ENCODE peak calls at places on chromosomes 4 and X, in eight cellular contexts. One of them, this sample, is unnamed.

GRCh38 chr4:8324640-8325239 is 55.2 kb downstream of the HTRA3 start:
- DNase-seq in SK-N-SH: no peak
- DNase-seq in HepG2: no peak
- DNase-seq in sigmoid colon: peak
- DNase-seq in suprapubic skin: no peak
- DNase-seq in K562: no peak
- DNase-seq in upper lobe of left lung: no peak
- DNase-seq in transverse colon: no peak
- DNase-seq in this sample: peak

GRCh38 chrX:9857575-9857974 is 71.3 kb downstream of the SHROOM2 start:
- DNase-seq in upper lobe of left lung: no peak
- DNase-seq in K562: no peak
- DNase-seq in transverse colon: no peak
- DNase-seq in sigmoid colon: peak
- DNase-seq in HepG2: no peak
- DNase-seq in suprapubic skin: no peak
- DNase-seq in SK-N-SH: no peak
- DNase-seq in this sample: no peak

GRCh38 chr4:81732980-81733379 is 261.3 kb upstream of the RASGEF1B start:
- DNase-seq in HepG2: no peak
- DNase-seq in sigmoid colon: no peak
- DNase-seq in upper lobe of left lung: no peak
- DNase-seq in suprapubic skin: no peak
- DNase-seq in transverse colon: no peak
- DNase-seq in SK-N-SH: no peak
- DNase-seq in K562: no peak
- DNase-seq in this sample: no peak

GRCh38 chr4:26490111-26490979 is at the start of gene CCKAR:
- DNase-seq in upper lobe of left lung: no peak
- DNase-seq in suprapubic skin: no peak
- DNase-seq in transverse colon: no peak
- DNase-seq in sigmoid colon: no peak
- DNase-seq in HepG2: no peak
- DNase-seq in SK-N-SH: peak
- DNase-seq in K562: no peak
- DNase-seq in this sample: peak

GRCh38 chrX:13327666-13328065 is 7.8 kb upstream of the ATXN3L start:
- DNase-seq in K562: no peak
- DNase-seq in HepG2: no peak
- DNase-seq in transverse colon: no peak
- DNase-seq in suprapubic skin: no peak
- DNase-seq in SK-N-SH: no peak
- DNase-seq in upper lobe of left lung: no peak
- DNase-seq in sigmoid colon: no peak
- DNase-seq in this sample: no peak

GRCh38 chrX:154348646-154349358 is 25.6 kb downstream of the FLNA start:
- DNase-seq in K562: no peak
- DNase-seq in transverse colon: no peak
- DNase-seq in HepG2: no peak
- DNase-seq in upper lobe of left lung: peak
- DNase-seq in suprapubic skin: peak
- DNase-seq in sigmoid colon: peak
- DNase-seq in SK-N-SH: no peak
- DNase-seq in this sample: no peak

GRCh38 chr4:138911903-138912713 is 103.5 kb upstream of the NOCT start:
- DNase-seq in SK-N-SH: peak
- DNase-seq in HepG2: no peak
- DNase-seq in transverse colon: peak
- DNase-seq in suprapubic skin: peak
- DNase-seq in upper lobe of left lung: peak
- DNase-seq in sigmoid colon: no peak
- DNase-seq in K562: no peak
- DNase-seq in this sample: no peak

GRCh38 chr4:151418385-151418784 is 9.4 kb downstream of the FHIP1A start:
- DNase-seq in upper lobe of left lung: no peak
- DNase-seq in suprapubic skin: no peak
- DNase-seq in sigmoid colon: no peak
- DNase-seq in K562: no peak
- DNase-seq in transverse colon: no peak
- DNase-seq in HepG2: peak
- DNase-seq in SK-N-SH: no peak
- DNase-seq in this sample: no peak

GRCh38 chrX:24149346-24150050 is at the start of gene ZFX:
- DNase-seq in suprapubic skin: peak
- DNase-seq in HepG2: peak
- DNase-seq in upper lobe of left lung: peak
- DNase-seq in sigmoid colon: peak
- DNase-seq in SK-N-SH: peak
- DNase-seq in transverse colon: peak
- DNase-seq in K562: peak
- DNase-seq in this sample: peak

GRCh38 chr4:7310441-7310840 is 118.1 kb downstream of the SORCS2 start:
- DNase-seq in K562: no peak
- DNase-seq in sigmoid colon: no peak
- DNase-seq in transverse colon: no peak
- DNase-seq in upper lobe of left lung: no peak
- DNase-seq in HepG2: no peak
- DNase-seq in SK-N-SH: no peak
- DNase-seq in suprapubic skin: no peak
- DNase-seq in this sample: no peak

GRCh38 chrX:120456973-120457372 is 12.1 kb downstream of the LAMP2 start:
- DNase-seq in transverse colon: no peak
- DNase-seq in HepG2: no peak
- DNase-seq in upper lobe of left lung: no peak
- DNase-seq in SK-N-SH: no peak
- DNase-seq in K562: no peak
- DNase-seq in suprapubic skin: no peak
- DNase-seq in sigmoid colon: no peak
- DNase-seq in this sample: no peak

GRCh38 chr4:83110970-83111369 is 3.6 kb downstream of the PLAC8 start:
- DNase-seq in transverse colon: no peak
- DNase-seq in HepG2: no peak
- DNase-seq in upper lobe of left lung: no peak
- DNase-seq in suprapubic skin: no peak
- DNase-seq in K562: no peak
- DNase-seq in sigmoid colon: no peak
- DNase-seq in SK-N-SH: no peak
- DNase-seq in this sample: no peak

GRCh38 chrX:110146521-110146920 is 143.6 kb downstream of the TMEM164 start:
- DNase-seq in transverse colon: peak
- DNase-seq in upper lobe of left lung: no peak
- DNase-seq in HepG2: peak
- DNase-seq in suprapubic skin: no peak
- DNase-seq in sigmoid colon: no peak
- DNase-seq in SK-N-SH: peak
- DNase-seq in K562: peak
- DNase-seq in this sample: no peak

GRCh38 chrX:136780738-136781137 is at the start of gene ARHGEF6:
- DNase-seq in suprapubic skin: no peak
- DNase-seq in SK-N-SH: no peak
- DNase-seq in sigmoid colon: no peak
- DNase-seq in upper lobe of left lung: no peak
- DNase-seq in K562: no peak
- DNase-seq in HepG2: no peak
- DNase-seq in transverse colon: peak
- DNase-seq in this sample: no peak

GRCh38 chr4:88738714-88739366 is 41.2 kb upstream of the NAP1L5 start:
- DNase-seq in K562: no peak
- DNase-seq in suprapubic skin: no peak
- DNase-seq in SK-N-SH: no peak
- DNase-seq in sigmoid colon: no peak
- DNase-seq in HepG2: no peak
- DNase-seq in transverse colon: no peak
- DNase-seq in upper lobe of left lung: no peak
- DNase-seq in this sample: no peak

GRCh38 chr4:145279122-145279960 is 99.0 kb upstream of the OTUD4 start:
- DNase-seq in sigmoid colon: no peak
- DNase-seq in upper lobe of left lung: no peak
- DNase-seq in suprapubic skin: no peak
- DNase-seq in transverse colon: no peak
- DNase-seq in HepG2: no peak
- DNase-seq in K562: no peak
- DNase-seq in SK-N-SH: peak
- DNase-seq in this sample: no peak

GRCh38 chrX:1395646-1396216 is 3.8 kb upstream of the SLC25A6 start:
- DNase-seq in HepG2: no peak
- DNase-seq in upper lobe of left lung: no peak
- DNase-seq in sigmoid colon: no peak
- DNase-seq in suprapubic skin: no peak
- DNase-seq in transverse colon: no peak
- DNase-seq in SK-N-SH: no peak
- DNase-seq in K562: no peak
- DNase-seq in this sample: no peak

GRCh38 chrX:1393871-1394615 is 2.1 kb upstream of the SLC25A6 start:
- DNase-seq in upper lobe of left lung: no peak
- DNase-seq in sigmoid colon: peak
- DNase-seq in K562: no peak
- DNase-seq in suprapubic skin: peak
- DNase-seq in HepG2: no peak
- DNase-seq in transverse colon: no peak
- DNase-seq in SK-N-SH: no peak
- DNase-seq in this sample: peak

GRCh38 chrX:1397001-1397400 is 5.1 kb upstream of the SLC25A6 start:
- DNase-seq in K562: no peak
- DNase-seq in sigmoid colon: peak
- DNase-seq in suprapubic skin: peak
- DNase-seq in upper lobe of left lung: no peak
- DNase-seq in SK-N-SH: no peak
- DNase-seq in HepG2: no peak
- DNase-seq in transverse colon: no peak
- DNase-seq in this sample: no peak

GRCh38 chrX:1392376-1393130 is 640 bp upstream of the SLC25A6 start:
- DNase-seq in sigmoid colon: peak
- DNase-seq in HepG2: no peak
- DNase-seq in transverse colon: peak
- DNase-seq in suprapubic skin: no peak
- DNase-seq in K562: peak
- DNase-seq in upper lobe of left lung: peak
- DNase-seq in SK-N-SH: peak
- DNase-seq in this sample: peak

DNA sequence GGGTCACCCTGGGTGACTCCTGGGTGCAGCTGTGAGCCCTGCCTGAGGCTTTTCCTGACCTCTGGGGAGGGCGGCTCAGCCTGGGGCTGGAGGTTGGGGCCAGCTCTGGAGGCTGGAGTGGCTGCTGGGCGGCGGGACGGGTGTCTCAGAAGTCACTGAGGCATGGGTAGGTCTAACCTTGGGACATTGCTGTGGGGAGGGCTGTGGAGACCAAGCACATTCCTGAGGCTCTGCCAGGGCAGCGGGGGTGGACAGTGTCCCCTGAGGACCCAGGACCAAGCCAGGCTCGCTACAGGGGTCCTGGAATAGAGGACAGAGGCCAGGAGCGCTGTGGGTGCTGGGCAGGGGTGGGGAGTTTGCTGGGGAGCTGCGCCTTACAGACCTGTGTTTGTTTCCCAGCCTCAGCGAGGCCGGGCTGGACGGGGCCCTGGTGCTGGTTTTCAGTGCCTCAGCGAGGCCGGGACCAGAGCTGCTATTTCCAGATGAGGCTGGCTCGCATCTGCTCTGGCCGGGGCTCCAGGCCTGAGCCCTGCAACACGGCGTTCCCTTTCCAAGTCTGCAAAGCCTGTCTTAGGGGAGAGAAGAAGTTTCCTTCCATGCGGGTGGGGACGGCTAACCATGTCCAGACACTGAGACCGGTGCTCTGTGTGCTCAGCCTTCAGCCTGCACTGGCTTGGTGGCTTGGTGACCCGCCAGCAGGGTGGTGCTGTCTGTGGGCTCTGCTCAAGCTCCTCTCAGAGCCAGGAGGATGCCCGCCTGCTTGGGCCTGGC is 3.0 kb upstream of the SLC25A6 start:
- DNase-seq in sigmoid colon: peak
- DNase-seq in K562: no peak
- DNase-seq in upper lobe of left lung: no peak
- DNase-seq in transverse colon: no peak
- DNase-seq in SK-N-SH: no peak
- DNase-seq in suprapubic skin: peak
- DNase-seq in HepG2: no peak
- DNase-seq in this sample: no peak
- TF ChIP-seq EP300 in sigmoid colon: no peak
- TF ChIP-seq EP300 in K562: no peak
- TF ChIP-seq EP300 in upper lobe of left lung: no peak
- TF ChIP-seq EP300 in transverse colon: no peak
- TF ChIP-seq EP300 in SK-N-SH: no peak
- TF ChIP-seq EP300 in suprapubic skin: no peak
- TF ChIP-seq EP300 in HepG2: no peak
- TF ChIP-seq EP300 in this sample: no peak

GRCh38 chrX:97751735-97752134 is 868.0 kb downstream of the RPA4 start:
- DNase-seq in sigmoid colon: no peak
- DNase-seq in transverse colon: no peak
- DNase-seq in K562: no peak
- DNase-seq in SK-N-SH: no peak
- DNase-seq in suprapubic skin: no peak
- DNase-seq in HepG2: no peak
- DNase-seq in upper lobe of left lung: no peak
- DNase-seq in this sample: no peak
- TF ChIP-seq CTCF in sigmoid colon: no peak
- TF ChIP-seq CTCF in transverse colon: no peak
- TF ChIP-seq CTCF in K562: no peak
- TF ChIP-seq CTCF in SK-N-SH: no peak
- TF ChIP-seq CTCF in suprapubic skin: no peak
- TF ChIP-seq CTCF in HepG2: no peak
- TF ChIP-seq CTCF in upper lobe of left lung: no peak
- TF ChIP-seq CTCF in this sample: no peak

DNA sequence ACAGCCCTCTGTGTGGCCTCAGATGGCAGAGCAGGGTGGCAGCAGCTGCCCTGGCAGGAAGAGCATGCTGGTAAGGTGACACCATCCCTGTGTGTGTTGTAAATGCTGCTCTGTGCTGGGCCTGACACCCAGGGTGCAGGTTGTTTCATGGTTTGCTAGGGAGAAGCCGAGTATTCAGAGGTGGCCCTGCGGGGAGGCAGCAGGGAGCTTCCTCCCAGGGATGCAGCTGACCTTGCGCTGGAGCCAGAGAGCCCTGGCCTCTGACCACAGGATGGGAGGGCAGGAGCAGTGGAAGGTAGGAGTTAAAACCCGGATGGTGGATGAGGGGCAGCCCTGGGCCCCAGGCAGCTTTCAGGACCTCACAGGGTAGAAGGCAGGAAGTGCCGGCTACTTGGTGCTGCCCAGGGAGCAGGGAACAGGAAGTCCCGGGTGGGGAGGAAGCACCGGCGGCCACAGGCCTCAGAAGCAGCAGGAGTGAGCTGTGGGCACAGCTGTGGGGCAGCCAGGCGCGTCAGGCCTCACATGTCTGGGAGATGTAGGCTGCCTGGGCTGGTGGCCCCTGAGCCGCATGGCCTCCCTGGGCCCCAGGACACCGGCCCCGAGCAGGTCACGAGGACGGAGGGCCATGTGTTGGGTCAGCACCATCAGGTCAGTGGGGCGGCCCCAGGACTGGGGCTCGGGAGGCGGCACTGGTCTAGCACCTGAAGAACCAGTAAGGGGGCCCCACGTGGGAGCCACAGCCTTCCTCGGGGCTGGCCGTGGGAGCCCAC is 19.1 kb downstream of the SH3BP2 start:
- DNase-seq in sigmoid colon: peak
- DNase-seq in HepG2: peak
- DNase-seq in K562: no peak
- DNase-seq in transverse colon: peak
- DNase-seq in upper lobe of left lung: peak
- DNase-seq in suprapubic skin: peak
- DNase-seq in SK-N-SH: peak
- DNase-seq in this sample: peak
- TF ChIP-seq POLR2AphosphoS5 in sigmoid colon: peak
- TF ChIP-seq POLR2AphosphoS5 in HepG2: no peak
- TF ChIP-seq POLR2AphosphoS5 in K562: no peak
- TF ChIP-seq POLR2AphosphoS5 in transverse colon: peak
- TF ChIP-seq POLR2AphosphoS5 in upper lobe of left lung: peak
- TF ChIP-seq POLR2AphosphoS5 in suprapubic skin: no peak
- TF ChIP-seq POLR2AphosphoS5 in SK-N-SH: no peak
- TF ChIP-seq POLR2AphosphoS5 in this sample: peak

GRCh38 chrX:138925330-138925729 is 213.8 kb upstream of the FGF13 start:
- DNase-seq in sigmoid colon: no peak
- DNase-seq in suprapubic skin: no peak
- DNase-seq in K562: peak
- DNase-seq in SK-N-SH: no peak
- DNase-seq in upper lobe of left lung: no peak
- DNase-seq in transverse colon: no peak
- DNase-seq in HepG2: no peak
- DNase-seq in this sample: no peak
- TF ChIP-seq EP300 in sigmoid colon: no peak
- TF ChIP-seq EP300 in suprapubic skin: no peak
- TF ChIP-seq EP300 in K562: peak
- TF ChIP-seq EP300 in SK-N-SH: no peak
- TF ChIP-seq EP300 in upper lobe of left lung: no peak
- TF ChIP-seq EP300 in transverse colon: no peak
- TF ChIP-seq EP300 in HepG2: no peak
- TF ChIP-seq EP300 in this sample: no peak